ENCODE peak calls at places on chromosome 4, in eight cellular contexts. One of them, this sample, is unnamed.

GRCh38 chr4:25160714-25161598 is 707 bp upstream of the SEPSECS start:
- DNase-seq in NCI-H1092: no peak
- DNase-seq in mesendoderm: peak
- DNase-seq in GM03348: no peak
- DNase-seq in pons: no peak
- DNase-seq in NCI-H345: no peak
- DNase-seq in OCI-LY7: peak
- DNase-seq in effector memory CD8-positive, alpha-beta T cell: no peak
- DNase-seq in this sample: peak

GRCh38 chr4:169024762-169025161 is 14.7 kb upstream of the CBR4 start:
- DNase-seq in NCI-H1092: peak
- DNase-seq in mesendoderm: peak
- DNase-seq in GM03348: peak
- DNase-seq in pons: peak
- DNase-seq in NCI-H345: peak
- DNase-seq in OCI-LY7: peak
- DNase-seq in effector memory CD8-positive, alpha-beta T cell: no peak
- DNase-seq in this sample: peak

GRCh38 chr4:16597829-16598228 is 300.6 kb downstream of the LDB2 start:
- DNase-seq in NCI-H1092: no peak
- DNase-seq in mesendoderm: peak
- DNase-seq in GM03348: no peak
- DNase-seq in pons: no peak
- DNase-seq in NCI-H345: no peak
- DNase-seq in OCI-LY7: no peak
- DNase-seq in effector memory CD8-positive, alpha-beta T cell: no peak
- DNase-seq in this sample: no peak

GRCh38 chr4:80926446-80926845 is 104.1 kb upstream of the BMP3 start:
- DNase-seq in NCI-H1092: no peak
- DNase-seq in mesendoderm: no peak
- DNase-seq in GM03348: no peak
- DNase-seq in pons: no peak
- DNase-seq in NCI-H345: no peak
- DNase-seq in OCI-LY7: no peak
- DNase-seq in effector memory CD8-positive, alpha-beta T cell: no peak
- DNase-seq in this sample: no peak

GRCh38 chr4:11497972-11498371 is 69.3 kb upstream of the HS3ST1 start:
- DNase-seq in NCI-H1092: no peak
- DNase-seq in mesendoderm: peak
- DNase-seq in GM03348: no peak
- DNase-seq in pons: no peak
- DNase-seq in NCI-H345: no peak
- DNase-seq in OCI-LY7: no peak
- DNase-seq in effector memory CD8-positive, alpha-beta T cell: no peak
- DNase-seq in this sample: no peak

GRCh38 chr4:57369446-57369845 is 259.3 kb upstream of the IGFBP7 start:
- DNase-seq in NCI-H1092: no peak
- DNase-seq in mesendoderm: no peak
- DNase-seq in GM03348: no peak
- DNase-seq in pons: no peak
- DNase-seq in NCI-H345: no peak
- DNase-seq in OCI-LY7: no peak
- DNase-seq in effector memory CD8-positive, alpha-beta T cell: no peak
- DNase-seq in this sample: no peak

GRCh38 chr4:65589331-65589730 is 81.0 kb downstream of the EPHA5 start:
- DNase-seq in NCI-H1092: no peak
- DNase-seq in mesendoderm: no peak
- DNase-seq in GM03348: no peak
- DNase-seq in pons: no peak
- DNase-seq in NCI-H345: peak
- DNase-seq in OCI-LY7: no peak
- DNase-seq in effector memory CD8-positive, alpha-beta T cell: no peak
- DNase-seq in this sample: no peak

GRCh38 chr4:183289688-183290087 is 30.4 kb downstream of the CLDN22 start:
- DNase-seq in NCI-H1092: no peak
- DNase-seq in mesendoderm: peak
- DNase-seq in GM03348: peak
- DNase-seq in pons: no peak
- DNase-seq in NCI-H345: no peak
- DNase-seq in OCI-LY7: peak
- DNase-seq in effector memory CD8-positive, alpha-beta T cell: no peak
- DNase-seq in this sample: peak

GRCh38 chr4:169085015-169085414 is 75.0 kb upstream of the CBR4 start:
- DNase-seq in NCI-H1092: no peak
- DNase-seq in mesendoderm: no peak
- DNase-seq in GM03348: no peak
- DNase-seq in pons: no peak
- DNase-seq in NCI-H345: no peak
- DNase-seq in OCI-LY7: no peak
- DNase-seq in effector memory CD8-positive, alpha-beta T cell: no peak
- DNase-seq in this sample: no peak

GRCh38 chr4:176964116-176964691 is 171.5 kb upstream of the VEGFC start:
- DNase-seq in NCI-H1092: no peak
- DNase-seq in mesendoderm: peak
- DNase-seq in GM03348: no peak
- DNase-seq in pons: no peak
- DNase-seq in NCI-H345: no peak
- DNase-seq in OCI-LY7: peak
- DNase-seq in effector memory CD8-positive, alpha-beta T cell: no peak
- DNase-seq in this sample: peak

GRCh38 chr4:26217961-26218676 is 102.7 kb upstream of the RBPJ start:
- DNase-seq in NCI-H1092: no peak
- DNase-seq in mesendoderm: peak
- DNase-seq in GM03348: peak
- DNase-seq in pons: peak
- DNase-seq in NCI-H345: no peak
- DNase-seq in OCI-LY7: no peak
- DNase-seq in effector memory CD8-positive, alpha-beta T cell: no peak
- DNase-seq in this sample: no peak

GRCh38 chr4:38102942-38103604 is 142.9 kb downstream of the PTTG2 start:
- DNase-seq in NCI-H1092: no peak
- DNase-seq in mesendoderm: no peak
- DNase-seq in GM03348: no peak
- DNase-seq in pons: no peak
- DNase-seq in NCI-H345: no peak
- DNase-seq in OCI-LY7: no peak
- DNase-seq in effector memory CD8-positive, alpha-beta T cell: no peak
- DNase-seq in this sample: no peak

GRCh38 chr4:10106421-10107039 is 10.1 kb downstream of the WDR1 start:
- DNase-seq in NCI-H1092: no peak
- DNase-seq in mesendoderm: peak
- DNase-seq in GM03348: peak
- DNase-seq in pons: no peak
- DNase-seq in NCI-H345: no peak
- DNase-seq in OCI-LY7: no peak
- DNase-seq in effector memory CD8-positive, alpha-beta T cell: peak
- DNase-seq in this sample: no peak

GRCh38 chr4:187433141-187433540 is 562.4 kb upstream of the ZFP42 start:
- DNase-seq in NCI-H1092: no peak
- DNase-seq in mesendoderm: no peak
- DNase-seq in GM03348: no peak
- DNase-seq in pons: no peak
- DNase-seq in NCI-H345: no peak
- DNase-seq in OCI-LY7: no peak
- DNase-seq in effector memory CD8-positive, alpha-beta T cell: no peak
- DNase-seq in this sample: no peak

GRCh38 chr4:145868637-145869409 is 69.8 kb downstream of the ZNF827 start:
- DNase-seq in NCI-H1092: no peak
- DNase-seq in mesendoderm: no peak
- DNase-seq in GM03348: peak
- DNase-seq in pons: no peak
- DNase-seq in NCI-H345: no peak
- DNase-seq in OCI-LY7: peak
- DNase-seq in effector memory CD8-positive, alpha-beta T cell: no peak
- DNase-seq in this sample: no peak

GRCh38 chr4:113232194-113232593 is 182.7 kb downstream of the ANK2 start:
- DNase-seq in NCI-H1092: no peak
- DNase-seq in mesendoderm: no peak
- DNase-seq in GM03348: peak
- DNase-seq in pons: no peak
- DNase-seq in NCI-H345: no peak
- DNase-seq in OCI-LY7: no peak
- DNase-seq in effector memory CD8-positive, alpha-beta T cell: no peak
- DNase-seq in this sample: no peak

GRCh38 chr4:113645771-113646455 is 115.6 kb downstream of the CAMK2D start:
- DNase-seq in NCI-H1092: peak
- DNase-seq in mesendoderm: peak
- DNase-seq in GM03348: peak
- DNase-seq in pons: no peak
- DNase-seq in NCI-H345: peak
- DNase-seq in OCI-LY7: no peak
- DNase-seq in effector memory CD8-positive, alpha-beta T cell: no peak
- DNase-seq in this sample: no peak

GRCh38 chr4:69727924-69728323 is 32.5 kb downstream of the SULT1B1 start:
- DNase-seq in NCI-H1092: no peak
- DNase-seq in mesendoderm: no peak
- DNase-seq in GM03348: no peak
- DNase-seq in pons: no peak
- DNase-seq in NCI-H345: no peak
- DNase-seq in OCI-LY7: no peak
- DNase-seq in effector memory CD8-positive, alpha-beta T cell: no peak
- DNase-seq in this sample: no peak

GRCh38 chr4:47647029-47647428 is 162.0 kb downstream of the ATP10D start:
- DNase-seq in NCI-H1092: no peak
- DNase-seq in mesendoderm: no peak
- DNase-seq in GM03348: no peak
- DNase-seq in pons: no peak
- DNase-seq in NCI-H345: no peak
- DNase-seq in OCI-LY7: no peak
- DNase-seq in effector memory CD8-positive, alpha-beta T cell: no peak
- DNase-seq in this sample: no peak

GRCh38 chr4:177108708-177109107 is 201.0 kb upstream of the NEIL3 start:
- DNase-seq in NCI-H1092: no peak
- DNase-seq in mesendoderm: peak
- DNase-seq in GM03348: peak
- DNase-seq in pons: no peak
- DNase-seq in NCI-H345: no peak
- DNase-seq in OCI-LY7: no peak
- DNase-seq in effector memory CD8-positive, alpha-beta T cell: no peak
- DNase-seq in this sample: no peak

This sample was measured in KBM-7.